ENCODE peak calls at places on chromosomes 11 and 22, in eight cellular contexts. M, N, J, V, X, I, R and Z are unnamed samples.

GRCh38 chr11:125165664-125166346 is 1.3 kb downstream of the PKNOX2 start:
- DNase-seq in M (no peak), N (peak), J (no peak), V (no peak), X (no peak), I (no peak), R (no peak), Z (no peak)

GRCh38 chr11:1870721-1871466 is 18.0 kb downstream of the LSP1 start:
- DNase-seq in M (no peak), N (no peak), J (no peak), V (no peak), X (no peak), I (peak), R (peak), Z (no peak)

GRCh38 chr22:22579869-22580604 is 21.0 kb upstream of the PRAME start:
- DNase-seq in M (no peak), N (no peak), J (no peak), V (no peak), X (no peak), I (no peak), R (no peak), Z (no peak)

GRCh38 chr22:20782601-20783299 is 8.8 kb downstream of the SERPIND1 start:
- DNase-seq in M (no peak), N (no peak), J (no peak), V (no peak), X (no peak), I (no peak), R (no peak), Z (no peak)

GRCh38 chr22:46147471-46148267 is 2.7 kb upstream of the PPARA start:
- DNase-seq in M (no peak), N (no peak), J (no peak), V (no peak), X (no peak), I (peak), R (no peak), Z (no peak)

GRCh38 chr11:897226-898159 is 13.1 kb downstream of the CHID1 start:
- DNase-seq in M (no peak), N (no peak), J (no peak), V (no peak), X (no peak), I (no peak), R (no peak), Z (no peak)

GRCh38 chr11:44034639-44035038 is 13.1 kb upstream of the ACCSL start:
- DNase-seq in M (no peak), N (no peak), J (no peak), V (no peak), X (peak), I (no peak), R (no peak), Z (no peak)

GRCh38 chr11:82046778-82047177 is 686.9 kb downstream of the FAM181B start:
- DNase-seq in M (no peak), N (no peak), J (no peak), V (no peak), X (no peak), I (no peak), R (no peak), Z (no peak)

GRCh38 chr11:86212212-86212611 is 32.3 kb upstream of the EED start:
- DNase-seq in M (no peak), N (no peak), J (no peak), V (no peak), X (no peak), I (no peak), R (no peak), Z (no peak)

GRCh38 chr22:28426346-28427132 is 253.1 kb downstream of the TTC28 start:
- DNase-seq in M (no peak), N (no peak), J (no peak), V (no peak), X (no peak), I (no peak), R (no peak), Z (no peak)

GRCh38 chr11:122784325-122785155 is 53.8 kb upstream of the CRTAM start:
- DNase-seq in M (no peak), N (no peak), J (no peak), V (no peak), X (no peak), I (no peak), R (no peak), Z (peak)

GRCh38 chr11:13868710-13869403 is 93.7 kb upstream of the SPON1 start:
- DNase-seq in M (no peak), N (no peak), J (no peak), V (no peak), X (no peak), I (no peak), R (no peak), Z (no peak)

GRCh38 chr11:25615076-25615475 is 716.9 kb upstream of the ANO3 start:
- DNase-seq in M (no peak), N (no peak), J (no peak), V (no peak), X (no peak), I (no peak), R (no peak), Z (no peak)

GRCh38 chr11:8631395-8632110 is 37.5 kb upstream of the STK33 start:
- DNase-seq in M (no peak), N (no peak), J (no peak), V (no peak), X (no peak), I (no peak), R (no peak), Z (no peak)

GRCh38 chr11:42631223-42631843 is 680.5 kb upstream of the API5 start:
- DNase-seq in M (peak), N (no peak), J (peak), V (no peak), X (no peak), I (no peak), R (no peak), Z (no peak)

GRCh38 chr11:111019931-111020381 is 225.6 kb upstream of the POU2AF2 start:
- DNase-seq in M (no peak), N (no peak), J (no peak), V (no peak), X (no peak), I (no peak), R (no peak), Z (no peak)

GRCh38 chr11:130718118-130718517 is 198.2 kb downstream of the SNX19 start:
- DNase-seq in M (no peak), N (no peak), J (no peak), V (no peak), X (peak), I (no peak), R (no peak), Z (no peak)

GRCh38 chr22:36445158-36445668 is 36.2 kb downstream of the TXN2 start:
- DNase-seq in M (no peak), N (no peak), J (no peak), V (no peak), X (no peak), I (no peak), R (no peak), Z (no peak)

GRCh38 chr22:21866821-21867527 is 471 bp downstream of the MAPK1 start:
- DNase-seq in M (peak), N (peak), J (no peak), V (peak), X (no peak), I (peak), R (peak), Z (no peak)

GRCh38 chr22:50171319-50171964 is 911 bp downstream of the PANX2 start:
- DNase-seq in M (no peak), N (no peak), J (no peak), V (no peak), X (no peak), I (no peak), R (no peak), Z (no peak)

GRCh38 chr11:65355013-65355775 is 643 bp downstream of the TIGD3 start:
- DNase-seq in M (no peak), N (peak), J (no peak), V (no peak), X (no peak), I (peak), R (peak), Z (no peak)

GRCh38 chr22:11325767-11326166 is 4202.2 kb upstream of the OR11H1 start:
- DNase-seq in M (no peak), N (no peak), J (no peak), V (no peak), X (peak), I (no peak), R (no peak), Z (no peak)

GRCh38 chr11:10379022-10379421 is 74.1 kb downstream of the ADM start:
- DNase-seq in M (no peak), N (no peak), J (no peak), V (no peak), X (peak), I (no peak), R (no peak), Z (no peak)

GRCh38 chr22:28141614-28142013 is 222.6 kb upstream of the PITPNB start:
- DNase-seq in M (no peak), N (no peak), J (no peak), V (no peak), X (no peak), I (no peak), R (no peak), Z (no peak)

GRCh38 chr11:20055312-20055711 is 105.0 kb downstream of the DBX1 start:
- DNase-seq in M (no peak), N (peak), J (no peak), V (no peak), X (no peak), I (no peak), R (no peak), Z (peak)

DNA sequence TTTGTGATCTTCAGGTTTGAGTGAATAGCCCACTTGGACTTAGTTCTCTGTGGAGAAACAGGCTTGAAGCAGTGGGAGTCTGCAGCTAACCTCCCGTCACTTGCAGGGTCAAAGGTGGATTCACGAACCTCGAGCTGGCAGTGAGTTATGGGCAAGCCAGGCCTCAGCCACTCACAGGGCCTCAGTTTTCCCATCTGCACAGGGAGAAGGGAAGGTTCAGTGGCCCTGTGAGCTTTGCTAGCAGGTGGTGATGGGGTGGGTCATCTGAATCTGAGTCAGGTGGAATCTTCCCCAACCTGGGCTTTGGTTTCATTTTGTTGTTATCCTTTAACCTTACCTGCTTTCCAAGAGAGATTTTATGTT is 86.6 kb upstream of the GRIK4 start:
- DNase-seq in M (no peak), N (no peak), J (no peak), V (no peak), X (no peak), I (no peak), R (no peak), Z (no peak)
- H3K27ac ChIP-seq in M (peak), N (no peak), J (no peak), V (no peak), X (no peak), I (no peak), R (no peak), Z (no peak)

GRCh38 chr22:31973739-31974138 is 29.4 kb downstream of the YWHAH start:
- DNase-seq in M (no peak), N (no peak), J (no peak), V (no peak), X (no peak), I (no peak), R (no peak), Z (no peak)
- H3K27ac ChIP-seq in M (no peak), N (no peak), J (no peak), V (no peak), X (no peak), I (no peak), R (no peak), Z (no peak)

DNA sequence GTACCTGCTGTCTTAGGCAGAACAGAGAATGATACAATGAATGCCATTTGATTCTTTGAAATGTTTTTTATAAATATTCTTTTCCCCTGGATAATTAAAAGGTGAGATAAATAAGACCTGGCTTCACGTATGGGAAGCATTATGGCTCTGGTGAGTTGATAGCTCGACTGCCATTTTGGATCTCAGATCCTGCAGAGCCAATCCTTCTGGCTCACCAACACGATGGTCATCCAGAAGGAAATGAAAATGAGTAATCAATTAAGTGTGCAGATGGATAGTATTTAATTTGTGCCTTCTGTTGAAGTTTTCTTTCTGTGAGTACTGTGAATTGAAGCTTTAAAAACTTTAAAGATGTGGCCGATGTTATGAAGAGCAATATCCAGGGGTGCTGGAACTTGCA is 2.7 kb downstream of the TNRC6B start:
- DNase-seq in M (no peak), N (no peak), J (no peak), V (no peak), X (no peak), I (no peak), R (no peak), Z (no peak)
- H3K27ac ChIP-seq in M (no peak), N (no peak), J (no peak), V (peak), X (peak), I (no peak), R (no peak), Z (peak)

GRCh38 chr22:38230916-38231315 is 29.1 kb downstream of the MAFF start:
- DNase-seq in M (no peak), N (no peak), J (no peak), V (no peak), X (no peak), I (no peak), R (no peak), Z (no peak)
- H3K27ac ChIP-seq in M (peak), N (peak), J (no peak), V (peak), X (peak), I (peak), R (no peak), Z (peak)

GRCh38 chr11:45209480-45209879 is 63.0 kb downstream of the PRDM11 start:
- DNase-seq in M (no peak), N (no peak), J (no peak), V (no peak), X (no peak), I (no peak), R (no peak), Z (no peak)

GRCh38 chr11:45209904-45210699 is 63.7 kb downstream of the PRDM11 start:
- DNase-seq in M (no peak), N (peak), J (peak), V (peak), X (peak), I (peak), R (no peak), Z (peak)

GRCh38 chr11:45208135-45208534 is 61.7 kb downstream of the PRDM11 start:
- DNase-seq in M (no peak), N (no peak), J (no peak), V (no peak), X (no peak), I (no peak), R (no peak), Z (no peak)

GRCh38 chr11:45210846-45211245 is 64.4 kb downstream of the PRDM11 start:
- DNase-seq in M (no peak), N (peak), J (no peak), V (no peak), X (no peak), I (no peak), R (no peak), Z (no peak)

DNA sequence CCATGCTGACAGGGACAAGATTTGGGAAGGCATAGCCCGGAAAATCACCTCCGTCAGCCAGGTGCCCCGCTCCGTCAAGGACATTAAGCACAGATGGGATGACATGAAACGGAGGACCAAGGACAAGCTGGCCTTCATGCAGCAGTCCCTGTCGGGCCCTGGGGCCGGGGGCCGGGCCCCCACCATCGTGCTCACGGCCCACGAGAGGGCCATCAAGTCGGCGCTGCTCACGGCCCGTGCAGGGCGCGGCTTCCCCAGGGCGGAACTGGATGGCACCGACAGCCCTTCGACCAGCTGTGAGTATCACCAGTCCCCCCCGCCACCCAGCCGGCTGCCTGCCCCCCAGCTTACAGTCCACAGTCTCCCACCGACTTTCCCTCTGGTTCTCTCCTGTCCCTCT is 62.6 kb downstream of the PRDM11 start:
- DNase-seq in M (no peak), N (no peak), J (no peak), V (no peak), X (no peak), I (no peak), R (no peak), Z (no peak)
- H3K27ac ChIP-seq in M (no peak), N (peak), J (peak), V (peak), X (peak), I (peak), R (no peak), Z (peak)

DNA sequence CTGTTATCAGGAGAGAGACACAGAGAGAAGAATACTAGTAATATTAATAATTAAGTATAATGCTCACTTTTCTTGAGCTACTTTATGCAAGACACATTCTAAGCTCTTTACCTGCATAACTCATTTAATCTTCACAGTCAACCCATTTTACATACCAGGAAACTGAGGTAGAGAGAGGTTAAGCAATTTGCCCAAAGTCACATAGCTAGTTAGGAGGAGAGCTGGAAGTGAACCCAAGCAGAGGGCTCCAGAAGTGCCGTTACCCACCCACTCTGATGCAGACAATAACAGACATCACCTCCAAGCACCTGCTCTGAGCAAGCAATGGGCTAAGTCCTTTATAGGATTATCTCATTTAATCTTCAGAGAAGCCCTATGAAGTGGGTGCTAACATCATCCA is 24.8 kb downstream of the MICAL2 start:
- DNase-seq in M (no peak), N (no peak), J (no peak), V (no peak), X (no peak), I (no peak), R (no peak), Z (no peak)
- H3K27ac ChIP-seq in M (no peak), N (no peak), J (no peak), V (peak), X (peak), I (no peak), R (no peak), Z (no peak)

GRCh38 chr22:18075101-18075730 is 2.6 kb upstream of the PEX26 start:
- DNase-seq in M (no peak), N (peak), J (no peak), V (no peak), X (no peak), I (peak), R (no peak), Z (no peak)
- H3K27ac ChIP-seq in M (peak), N (peak), J (peak), V (peak), X (peak), I (no peak), R (no peak), Z (peak)

GRCh38 chr11:79309402-79309801 is 131.4 kb downstream of the TENM4 start:
- DNase-seq in M (no peak), N (no peak), J (no peak), V (no peak), X (no peak), I (no peak), R (no peak), Z (no peak)
- H3K27ac ChIP-seq in M (no peak), N (no peak), J (no peak), V (no peak), X (no peak), I (no peak), R (no peak), Z (no peak)

DNA sequence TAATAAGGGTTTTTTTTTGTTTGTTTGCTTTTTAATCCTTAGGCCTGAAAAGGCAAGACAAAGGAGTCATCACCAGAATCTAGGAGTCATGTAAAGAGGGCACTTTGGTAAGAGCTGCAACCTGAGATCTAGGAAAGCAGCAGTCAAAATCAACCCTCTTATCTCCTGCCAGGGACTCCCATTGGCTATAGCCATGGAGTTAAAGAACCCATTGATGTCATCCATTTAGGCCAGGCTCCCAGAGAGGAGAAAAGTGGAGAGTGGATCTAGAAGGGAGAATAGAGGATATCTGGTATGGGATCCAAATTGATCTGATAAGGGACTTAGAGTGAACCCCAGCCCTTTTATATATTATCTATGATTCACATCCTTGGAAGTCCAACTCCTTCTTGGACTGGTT is 35.9 kb downstream of the ZNF215 start:
- DNase-seq in M (no peak), N (no peak), J (no peak), V (no peak), X (no peak), I (no peak), R (no peak), Z (no peak)
- H3K27ac ChIP-seq in M (no peak), N (no peak), J (no peak), V (no peak), X (no peak), I (no peak), R (no peak), Z (no peak)